ENCODE peak calls at places on chromosomes 16 and 17, in eight cellular contexts. B is HL-60, Z is tibial nerve, S is GM13977, E is endothelial cell, Q is OCI-LY7, Y is upper lobe of right lung, V is uterus. L is an unnamed sample.
A peak's percentile ranks its signal among the peaks of the same experiment; 100 is the strongest.

GRCh38 chr17:75350029-75350428 is 55.4 kb downstream of the GRB2 start:
- DNase-seq in S (no peak), Z (no peak), Y (no peak), B (no peak), E (no peak), Q (peak; percentile 49), V (no peak), L (no peak)

GRCh38 chr16:84643180-84643583 is 5.1 kb upstream of the KLHL36 start:
- DNase-seq in B (peak; percentile 82), V (peak; percentile 88), E (no peak), Q (no peak), Y (peak; percentile 69), Z (peak; percentile 81), S (no peak), L (peak; percentile 92)

GRCh38 chr16:31348578-31348977 is 6.4 kb upstream of the ITGAX start:
- DNase-seq in B (no peak), Q (no peak), S (no peak), E (no peak), Y (peak; percentile 51), V (no peak), Z (no peak), L (no peak)

GRCh38 chr17:69757794-69758430 is 317.1 kb upstream of the KCNJ16 start:
- DNase-seq in S (no peak), E (no peak), Y (no peak), B (peak; percentile 2), V (no peak), Z (no peak), Q (no peak), L (no peak)

GRCh38 chr16:72985148-72985882 is 62.6 kb downstream of the ZFHX3 start:
- DNase-seq in V (peak; percentile 65), Z (peak; percentile 94), S (no peak), Y (no peak), Q (no peak), E (no peak), B (no peak), L (peak; percentile 63)

GRCh38 chr16:87818533-87819161 is 50.7 kb downstream of the SLC7A5 start:
- DNase-seq in Z (no peak), Y (no peak), Q (no peak), V (no peak), S (no peak), E (no peak), B (no peak), L (no peak)

GRCh38 chr17:82407255-82407654 is 10.9 kb upstream of the HEXD start:
- DNase-seq in Q (no peak), Z (no peak), Y (no peak), E (no peak), S (no peak), V (no peak), B (no peak), L (no peak)

GRCh38 chr17:35433075-35433894 is 985 bp upstream of the SLFN12 start:
- DNase-seq in E (peak; percentile 42), S (peak; percentile 47), Q (no peak), V (peak; percentile 88), Z (peak; percentile 65), Y (peak; percentile 70), B (peak; percentile 90), L (peak; percentile 80)

GRCh38 chr16:90022209-90023077 is 3.2 kb upstream of the DBNDD1 start:
- DNase-seq in E (peak; percentile 96), V (peak; percentile 87), Y (peak; percentile 97), S (peak; percentile 97), Q (peak; percentile 84), B (peak; percentile 77), Z (peak; percentile 79), L (peak; percentile 96)

GRCh38 chr17:82231312-82231561 is 2.4 kb downstream of the SLC16A3 start:
- DNase-seq in S (no peak), Z (no peak), E (no peak), Y (no peak), B (peak; percentile 76), Q (no peak), V (no peak), L (no peak)

GRCh38 chr16:48334325-48334724 is 50.9 kb downstream of the SIAH1 start:
- DNase-seq in B (no peak), V (no peak), Y (no peak), Q (no peak), S (no peak), Z (no peak), E (no peak), L (no peak)

GRCh38 chr17:28357061-28357900 is at the start of gene POLDIP2:
- DNase-seq in B (peak; percentile 95), Q (peak; percentile 96), E (peak; percentile 96), Z (peak; percentile 86), V (peak; percentile 93), Y (peak; percentile 97), S (peak; percentile 98), L (peak; percentile 94)
- TF ChIP-seq CTCF in B (no peak), Q (peak; percentile 18), E (no peak), Z (no peak), V (no peak), Y (peak; percentile 8), S (no peak), L (no peak)

GRCh38 chr17:1492249-1493206 is at the start of gene MYO1C:
- DNase-seq in B (no peak), Y (no peak), Z (no peak), E (peak; percentile 38), S (no peak), Q (no peak), V (peak; percentile 47), L (no peak)

GRCh38 chr17:1491406-1492248 is 859 bp downstream of the MYO1C start:
- DNase-seq in Y (peak; percentile 88), E (peak; percentile 48), S (peak; percentile 96), V (peak; percentile 63), B (no peak), Z (no peak), Q (peak; percentile 68), L (peak; percentile 52)

GRCh38 chr17:1494736-1495253 is 2.3 kb upstream of the MYO1C start:
- DNase-seq in V (no peak), S (no peak), Y (no peak), E (no peak), B (no peak), Z (no peak), Q (no peak), L (no peak)

GRCh38 chr17:1494203-1494602 is 1.7 kb upstream of the MYO1C start:
- DNase-seq in Q (no peak), E (no peak), Z (no peak), B (no peak), V (no peak), S (no peak), Y (no peak), L (no peak)

GRCh38 chr17:1493291-1493980 is 950 bp upstream of the MYO1C start:
- DNase-seq in V (no peak), Q (no peak), Y (peak; percentile 76), Z (no peak), S (no peak), E (peak; percentile 46), B (no peak), L (no peak)
- TF ChIP-seq CTCF in V (no peak), Q (no peak), Y (no peak), Z (no peak), S (no peak), E (no peak), B (no peak), L (no peak)

GRCh38 chr17:55496094-55496881 is 15.0 kb downstream of the SMIM36 start:
- DNase-seq in Y (no peak), S (peak; percentile 29), B (peak; percentile 65), V (no peak), Q (no peak), Z (peak; percentile 13), E (no peak), L (peak; percentile 20)
- TF ChIP-seq CTCF in Y (no peak), S (no peak), B (no peak), V (no peak), Q (no peak), Z (no peak), E (no peak), L (no peak)

GRCh38 chr17:32944248-32945020 is 16.5 kb downstream of the TMEM98 start:
- DNase-seq in Z (no peak), V (no peak), Y (no peak), E (no peak), B (no peak), Q (no peak), S (no peak), L (no peak)

GRCh38 chr17:32940706-32941390 is 12.9 kb downstream of the TMEM98 start:
- DNase-seq in Q (no peak), B (no peak), E (no peak), Z (no peak), Y (no peak), V (no peak), S (no peak), L (no peak)

GRCh38 chr17:32943647-32944191 is 15.8 kb downstream of the TMEM98 start:
- DNase-seq in Q (no peak), E (no peak), Y (no peak), V (peak; percentile 53), S (no peak), Z (peak; percentile 31), B (no peak), L (no peak)

GRCh38 chr17:32943206-32943605 is 15.3 kb downstream of the TMEM98 start:
- DNase-seq in S (no peak), Z (no peak), B (no peak), V (no peak), Q (no peak), Y (no peak), E (no peak), L (no peak)

GRCh38 chr17:32941419-32942032 is 13.6 kb downstream of the TMEM98 start:
- DNase-seq in S (no peak), Z (no peak), B (no peak), V (no peak), E (no peak), Q (no peak), Y (no peak), L (no peak)
- TF ChIP-seq CTCF in S (peak; percentile 17), Z (no peak), B (no peak), V (no peak), E (peak; percentile 92), Q (peak; percentile 67), Y (peak; percentile 25), L (peak; percentile 61)

GRCh38 chr17:81167638-81168037 is 1.6 kb upstream of the AATK start:
- DNase-seq in V (no peak), S (no peak), Z (no peak), Y (no peak), B (no peak), E (no peak), Q (no peak), L (no peak)

GRCh38 chr17:81164464-81165245 is 652 bp upstream of the PVALEF start:
- DNase-seq in Y (no peak), V (no peak), B (no peak), Z (no peak), S (no peak), Q (no peak), E (no peak), L (no peak)

GRCh38 chr17:81165246-81166032 is at the start of gene PVALEF:
- DNase-seq in E (peak; percentile 49), S (no peak), Y (no peak), B (no peak), Q (no peak), Z (no peak), V (no peak), L (no peak)

GRCh38 chr17:81167194-81167524 is 1.1 kb upstream of the AATK start:
- DNase-seq in B (no peak), Q (no peak), S (no peak), E (no peak), Z (no peak), Y (no peak), V (no peak), L (no peak)

GRCh38 chr17:81166033-81166472 is at the start of gene AATK:
- DNase-seq in Z (no peak), Y (no peak), E (no peak), S (no peak), V (no peak), B (no peak), Q (no peak), L (no peak)
- TF ChIP-seq CTCF in Z (no peak), Y (no peak), E (no peak), S (no peak), V (no peak), B (no peak), Q (no peak), L (no peak)

GRCh38 chr17:29565643-29566472 is 979 bp downstream of the ABHD15 start:
- DNase-seq in S (peak; percentile 73), B (peak; percentile 58), Y (peak; percentile 83), E (no peak), Q (peak; percentile 57), Z (no peak), V (no peak), L (peak; percentile 26)
- TF ChIP-seq CTCF in S (peak; percentile 25), B (no peak), Y (peak; percentile 13), E (no peak), Q (peak; percentile 66), Z (no peak), V (no peak), L (no peak)

L was measured in testis.